ENCODE peak calls at places on chromosome 5, in four cellular contexts. One of them, this sample, is unnamed.

GRCh38 chr5:116502616-116503015 is 72.0 kb downstream of the SEMA6A start:
- DNase-seq in fibroblast of mammary gland: peak
- DNase-seq in effector memory CD4-positive, alpha-beta T cell: no peak
- DNase-seq in amygdala: peak
- DNase-seq in this sample: no peak

GRCh38 chr5:569358-569867 is 42.7 kb upstream of the CEP72 start:
- DNase-seq in fibroblast of mammary gland: no peak
- DNase-seq in amygdala: no peak
- DNase-seq in effector memory CD4-positive, alpha-beta T cell: no peak
- DNase-seq in this sample: no peak

GRCh38 chr5:123754903-123755302 is 242.9 kb downstream of the CSNK1G3 start:
- DNase-seq in effector memory CD4-positive, alpha-beta T cell: no peak
- DNase-seq in fibroblast of mammary gland: peak
- DNase-seq in amygdala: no peak
- DNase-seq in this sample: no peak

GRCh38 chr5:61673007-61673735 is 341.1 kb downstream of the ZSWIM6 start:
- DNase-seq in effector memory CD4-positive, alpha-beta T cell: no peak
- DNase-seq in amygdala: no peak
- DNase-seq in fibroblast of mammary gland: peak
- DNase-seq in this sample: peak

GRCh38 chr5:173759696-173760095 is 128.5 kb upstream of the CPEB4 start:
- DNase-seq in amygdala: no peak
- DNase-seq in effector memory CD4-positive, alpha-beta T cell: no peak
- DNase-seq in fibroblast of mammary gland: no peak
- DNase-seq in this sample: no peak

GRCh38 chr5:111948517-111948916 is 191.5 kb upstream of the NREP start:
- DNase-seq in effector memory CD4-positive, alpha-beta T cell: no peak
- DNase-seq in amygdala: no peak
- DNase-seq in fibroblast of mammary gland: peak
- DNase-seq in this sample: peak

GRCh38 chr5:97635553-97635952 is 452.5 kb upstream of the RIOK2 start:
- DNase-seq in fibroblast of mammary gland: no peak
- DNase-seq in amygdala: no peak
- DNase-seq in effector memory CD4-positive, alpha-beta T cell: no peak
- DNase-seq in this sample: no peak

GRCh38 chr5:32712463-32713395 is 1.6 kb downstream of the NPR3 start:
- DNase-seq in amygdala: no peak
- DNase-seq in fibroblast of mammary gland: peak
- DNase-seq in effector memory CD4-positive, alpha-beta T cell: no peak
- DNase-seq in this sample: no peak

GRCh38 chr5:124546643-124547042 is 199.8 kb downstream of the ZNF608 start:
- DNase-seq in amygdala: no peak
- DNase-seq in effector memory CD4-positive, alpha-beta T cell: no peak
- DNase-seq in fibroblast of mammary gland: peak
- DNase-seq in this sample: no peak

GRCh38 chr5:131228646-131229045 is 35.2 kb upstream of the CDC42SE2 start:
- DNase-seq in amygdala: no peak
- DNase-seq in fibroblast of mammary gland: no peak
- DNase-seq in effector memory CD4-positive, alpha-beta T cell: no peak
- DNase-seq in this sample: no peak

GRCh38 chr5:77751328-77752023 is 24.7 kb downstream of the TBCA start:
- DNase-seq in fibroblast of mammary gland: no peak
- DNase-seq in amygdala: no peak
- DNase-seq in effector memory CD4-positive, alpha-beta T cell: no peak
- DNase-seq in this sample: no peak

GRCh38 chr5:322281-322941 is 897 bp downstream of the AHRR start:
- DNase-seq in amygdala: no peak
- DNase-seq in effector memory CD4-positive, alpha-beta T cell: no peak
- DNase-seq in fibroblast of mammary gland: no peak
- DNase-seq in this sample: no peak

GRCh38 chr5:53368516-53368915 is 111.9 kb upstream of the FST start:
- DNase-seq in effector memory CD4-positive, alpha-beta T cell: no peak
- DNase-seq in fibroblast of mammary gland: peak
- DNase-seq in amygdala: no peak
- DNase-seq in this sample: no peak

GRCh38 chr5:171484460-171484899 is 65.0 kb downstream of the FGF18 start:
- DNase-seq in amygdala: no peak
- DNase-seq in fibroblast of mammary gland: peak
- DNase-seq in effector memory CD4-positive, alpha-beta T cell: no peak
- DNase-seq in this sample: peak

GRCh38 chr5:168420461-168420860 is 65.8 kb upstream of the RARS1 start:
- DNase-seq in effector memory CD4-positive, alpha-beta T cell: no peak
- DNase-seq in amygdala: no peak
- DNase-seq in fibroblast of mammary gland: no peak
- DNase-seq in this sample: no peak

GRCh38 chr5:1120236-1120999 is 8.6 kb upstream of the SLC12A7 start:
- DNase-seq in effector memory CD4-positive, alpha-beta T cell: no peak
- DNase-seq in fibroblast of mammary gland: no peak
- DNase-seq in amygdala: no peak
- DNase-seq in this sample: no peak

GRCh38 chr5:179266291-179267070 is 78.8 kb downstream of the ADAMTS2 start:
- DNase-seq in fibroblast of mammary gland: peak
- DNase-seq in effector memory CD4-positive, alpha-beta T cell: no peak
- DNase-seq in amygdala: no peak
- DNase-seq in this sample: no peak

GRCh38 chr5:171845857-171846785 is 60.5 kb downstream of the SMIM23 start:
- DNase-seq in effector memory CD4-positive, alpha-beta T cell: no peak
- DNase-seq in fibroblast of mammary gland: peak
- DNase-seq in amygdala: no peak
- DNase-seq in this sample: no peak